ENCODE peak calls at places on chromosomes 3 and 15, in five cellular contexts. I is GM23338, Q is epithelial cell of esophagus, Y is progenitor cell of endocrine pancreas, K is fibroblast of lung. X is an unnamed sample.

GRCh38 chr3:186789554-186790260 is 6.3 kb downstream of the EIF4A2 start:
- DNase-seq in I (no peak), Q (no peak), Y (no peak), K (no peak), X (no peak)

GRCh38 chr15:69783211-69783610 is 314.5 kb downstream of the TLE3 start:
- DNase-seq in I (no peak), Q (no peak), Y (no peak), K (no peak), X (no peak)

GRCh38 chr15:56064152-56064551 is 70.7 kb upstream of the NEDD4 start:
- DNase-seq in I (no peak), Q (peak), Y (no peak), K (no peak), X (no peak)

GRCh38 chr3:124674336-124674735 is 55.9 kb upstream of the UMPS start:
- DNase-seq in I (no peak), Q (no peak), Y (no peak), K (no peak), X (no peak)

GRCh38 chr3:112199622-112200316 is 66.7 kb upstream of the GCSAM start:
- DNase-seq in I (no peak), Q (peak), Y (no peak), K (no peak), X (peak)

GRCh38 chr15:27648359-27648758 is 450.8 kb downstream of the OCA2 start:
- DNase-seq in I (no peak), Q (no peak), Y (no peak), K (no peak), X (no peak)

GRCh38 chr3:48503406-48504050 is 446 bp downstream of the SHISA5 start:
- DNase-seq in I (peak), Q (peak), Y (no peak), K (peak), X (no peak)

GRCh38 chr3:123637131-123637530 is 52.3 kb upstream of the HACD2 start:
- DNase-seq in I (peak), Q (peak), Y (no peak), K (no peak), X (no peak)

GRCh38 chr3:9969632-9970019 is 17.0 kb downstream of the EMC3 start:
- DNase-seq in I (no peak), Q (no peak), Y (no peak), K (no peak), X (no peak)

GRCh38 chr15:60396964-60397771 is 618 bp downstream of the ANXA2 start:
- DNase-seq in I (peak), Q (peak), Y (peak), K (peak), X (no peak)

GRCh38 chr3:50288387-50289007 is 3.7 kb downstream of the IFRD2 start:
- DNase-seq in I (no peak), Q (no peak), Y (no peak), K (no peak), X (no peak)
- TF ChIP-seq CTCF in I (no peak), Q (no peak), Y (no peak), K (no peak), X (no peak)

GRCh38 chr3:116614795-116615362 is 94.7 kb upstream of the TUSC7 start:
- DNase-seq in I (peak), Q (peak), Y (no peak), K (peak), X (peak)
- TF ChIP-seq CTCF in I (peak), Q (peak), Y (peak), K (no peak), X (peak)

GRCh38 chr3:25566358-25566920 is 98.3 kb downstream of the TOP2B start:
- DNase-seq in I (peak), Q (no peak), Y (no peak), K (no peak), X (no peak)
- TF ChIP-seq CTCF in I (peak), Q (no peak), Y (peak), K (no peak), X (peak)

DNA sequence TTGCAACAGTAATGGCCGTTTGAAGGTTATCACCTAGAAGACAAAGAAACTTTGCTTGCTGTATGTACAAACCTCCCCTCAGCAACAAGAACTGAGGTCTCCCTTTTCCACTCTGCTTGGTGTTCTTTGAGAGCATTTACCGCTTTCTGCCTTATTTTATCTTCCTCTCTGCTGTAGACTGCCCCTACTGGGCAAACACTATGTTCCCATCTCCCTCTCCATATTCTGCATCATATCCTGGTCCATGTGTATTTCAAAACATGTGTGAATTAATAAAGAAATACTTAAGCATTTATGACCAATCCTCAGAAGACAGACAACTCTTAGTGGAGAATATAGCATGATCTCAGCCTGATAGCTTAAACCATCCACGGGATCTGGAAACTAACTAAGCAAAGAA is 64.4 kb downstream of the ATP13A5 start:
- DNase-seq in I (peak), Q (no peak), Y (no peak), K (no peak), X (no peak)
- TF ChIP-seq CTCF in I (peak), Q (no peak), Y (peak), K (no peak), X (no peak)

GRCh38 chr3:53231532-53232511 is 24.0 kb downstream of the TKT start:
- DNase-seq in I (no peak), Q (no peak), Y (no peak), K (no peak), X (no peak)
- TF ChIP-seq CTCF in I (peak), Q (peak), Y (no peak), K (no peak), X (peak)

DNA sequence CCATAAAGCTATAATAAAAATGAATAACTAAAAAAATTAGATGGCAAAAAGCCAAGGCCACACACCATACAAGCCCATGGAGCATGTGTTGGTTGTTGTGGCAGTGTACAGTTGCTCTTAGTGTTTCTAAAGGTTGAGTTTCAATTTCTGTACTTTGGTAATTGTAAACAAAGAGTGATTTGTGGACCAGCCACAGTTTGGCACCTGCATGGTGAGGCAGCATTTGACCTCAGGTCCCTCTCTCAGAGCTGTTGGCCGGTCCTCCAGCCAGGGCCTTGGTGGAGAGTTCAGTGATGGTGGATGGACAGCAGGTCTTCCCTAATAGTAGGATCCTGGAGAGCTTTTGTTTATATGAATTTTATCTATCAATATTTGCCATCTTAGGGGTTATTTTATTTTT is 5.6 kb downstream of the ACAD9 start:
- DNase-seq in I (no peak), Q (no peak), Y (no peak), K (no peak), X (no peak)
- TF ChIP-seq CTCF in I (no peak), Q (no peak), Y (no peak), K (no peak), X (no peak)

X was measured in HFF-Myc.